ENCODE peak calls at places on chromosomes 12 and 14, in ten cellular contexts. V, Y, P, L, B, X, I, T, S and Q are unnamed samples.

GRCh38 chr12:122021193-122021821 is 377 bp upstream of the BCL7A start:
- DNase-seq in V (no peak), Y (no peak), P (no peak), L (no peak), B (peak), X (no peak), I (no peak), T (peak), S (no peak), Q (peak)

GRCh38 chr12:20017772-20018171 is 350.6 kb upstream of the PDE3A start:
- DNase-seq in V (no peak), Y (no peak), P (no peak), L (no peak), B (no peak), X (no peak), I (no peak), T (no peak), S (no peak), Q (no peak)

GRCh38 chr12:95740751-95741150 is 49.8 kb downstream of the NTN4 start:
- DNase-seq in V (peak), Y (no peak), P (peak), L (no peak), B (no peak), X (no peak), I (no peak), T (no peak), S (no peak), Q (no peak)

GRCh38 chr14:95294320-95294719 is 25.4 kb downstream of the CLMN start:
- DNase-seq in V (no peak), Y (no peak), P (no peak), L (no peak), B (no peak), X (no peak), I (no peak), T (no peak), S (no peak), Q (no peak)

GRCh38 chr12:123251403-123252076 is 18.3 kb downstream of the MTRFR start:
- DNase-seq in V (no peak), Y (no peak), P (no peak), L (no peak), B (no peak), X (no peak), I (no peak), T (no peak), S (no peak), Q (no peak)

GRCh38 chr14:85534435-85534834 is 4.5 kb downstream of the FLRT2 start:
- DNase-seq in V (peak), Y (no peak), P (no peak), L (no peak), B (peak), X (no peak), I (peak), T (peak), S (no peak), Q (peak)

GRCh38 chr14:100728962-100729361 is 2.3 kb downstream of the DLK1 start:
- DNase-seq in V (no peak), Y (no peak), P (no peak), L (no peak), B (no peak), X (no peak), I (no peak), T (peak), S (no peak), Q (no peak)

GRCh38 chr12:52877242-52877641 is 27.6 kb downstream of the KRT8 start:
- DNase-seq in V (no peak), Y (no peak), P (no peak), L (no peak), B (no peak), X (no peak), I (no peak), T (no peak), S (no peak), Q (no peak)

GRCh38 chr12:45329238-45329637 is 113.3 kb downstream of the ANO6 start:
- DNase-seq in V (no peak), Y (no peak), P (no peak), L (no peak), B (no peak), X (no peak), I (no peak), T (peak), S (no peak), Q (no peak)

GRCh38 chr12:9906888-9907287 is 25.3 kb downstream of the CLEC2A start:
- DNase-seq in V (peak), Y (no peak), P (no peak), L (no peak), B (no peak), X (no peak), I (no peak), T (no peak), S (no peak), Q (no peak)

GRCh38 chr14:90647469-90647868 is 168.8 kb downstream of the TTC7B start:
- DNase-seq in V (no peak), Y (no peak), P (no peak), L (no peak), B (no peak), X (no peak), I (no peak), T (no peak), S (no peak), Q (no peak)

GRCh38 chr12:10293570-10294227 is 14.0 kb upstream of the KLRD1 start:
- DNase-seq in V (no peak), Y (no peak), P (no peak), L (no peak), B (no peak), X (no peak), I (no peak), T (no peak), S (no peak), Q (no peak)

GRCh38 chr14:59063259-59063658 is 125.2 kb upstream of the DAAM1 start:
- DNase-seq in V (no peak), Y (no peak), P (no peak), L (no peak), B (no peak), X (no peak), I (no peak), T (no peak), S (no peak), Q (no peak)

GRCh38 chr12:60072911-60073310 is 477.1 kb downstream of the SLC16A7 start:
- DNase-seq in V (no peak), Y (no peak), P (no peak), L (no peak), B (peak), X (no peak), I (peak), T (no peak), S (no peak), Q (no peak)

GRCh38 chr14:54642121-54642520 is 75.2 kb downstream of the SAMD4A start:
- DNase-seq in V (no peak), Y (no peak), P (no peak), L (no peak), B (no peak), X (no peak), I (no peak), T (no peak), S (no peak), Q (no peak)

GRCh38 chr14:51328942-51329350 is 88.9 kb downstream of the TMX1 start:
- DNase-seq in V (peak), Y (no peak), P (no peak), L (no peak), B (no peak), X (no peak), I (peak), T (no peak), S (no peak), Q (no peak)

GRCh38 chr12:109768901-109769670 is 55.5 kb downstream of the FAM222A start:
- DNase-seq in V (no peak), Y (no peak), P (no peak), L (peak), B (no peak), X (no peak), I (no peak), T (no peak), S (no peak), Q (no peak)

GRCh38 chr12:25130741-25131188 is 64.2 kb downstream of the DNAI7 start:
- DNase-seq in V (peak), Y (no peak), P (no peak), L (no peak), B (peak), X (no peak), I (peak), T (no peak), S (peak), Q (no peak)

GRCh38 chr12:56377310-56377988 is 14.8 kb upstream of the APOF start:
- DNase-seq in V (peak), Y (no peak), P (no peak), L (no peak), B (peak), X (no peak), I (peak), T (no peak), S (peak), Q (no peak)

GRCh38 chr12:114405199-114405448 is 820 bp downstream of the TBX5 start:
- DNase-seq in V (no peak), Y (no peak), P (no peak), L (no peak), B (no peak), X (no peak), I (no peak), T (no peak), S (no peak), Q (no peak)

GRCh38 chr14:99995700-99996356 is 69.4 kb upstream of the EVL start:
- DNase-seq in V (peak), Y (no peak), P (peak), L (peak), B (peak), X (peak), I (peak), T (no peak), S (peak), Q (no peak)

GRCh38 chr12:104710940-104711725 is 247.0 kb downstream of the SLC41A2 start:
- DNase-seq in V (peak), Y (no peak), P (no peak), L (no peak), B (no peak), X (no peak), I (peak), T (no peak), S (no peak), Q (no peak)

GRCh38 chr14:74265312-74265965 is 26.2 kb downstream of the VSX2 start:
- DNase-seq in V (no peak), Y (no peak), P (no peak), L (no peak), B (no peak), X (no peak), I (no peak), T (no peak), S (no peak), Q (no peak)

GRCh38 chr14:74324945-74325361 is 22.2 kb upstream of the ABCD4 start:
- DNase-seq in V (peak), Y (no peak), P (no peak), L (no peak), B (peak), X (no peak), I (peak), T (no peak), S (peak), Q (no peak)

GRCh38 chr12:123907726-123908476 is 64.7 kb downstream of the CCDC92 start:
- DNase-seq in V (peak), Y (no peak), P (no peak), L (no peak), B (no peak), X (no peak), I (no peak), T (no peak), S (no peak), Q (no peak)

GRCh38 chr12:10153271-10154144 is 18.4 kb downstream of the OLR1 start:
- DNase-seq in V (peak), Y (no peak), P (peak), L (peak), B (peak), X (peak), I (peak), T (peak), S (peak), Q (peak)

GRCh38 chr14:90396342-90397339 is at the start of gene CALM1:
- DNase-seq in V (peak), Y (peak), P (peak), L (peak), B (peak), X (peak), I (peak), T (peak), S (peak), Q (peak)

GRCh38 chr12:14260011-14260993 is 105.2 kb upstream of the ATF7IP start:
- DNase-seq in V (peak), Y (peak), P (peak), L (peak), B (peak), X (peak), I (peak), T (peak), S (peak), Q (peak)

GRCh38 chr12:49609059-49609874 is 3.8 kb upstream of the FAM186B start:
- DNase-seq in V (no peak), Y (no peak), P (no peak), L (no peak), B (no peak), X (no peak), I (no peak), T (no peak), S (no peak), Q (no peak)

GRCh38 chr12:49615725-49616124 is 7.6 kb upstream of the PRPF40B start:
- DNase-seq in V (peak), Y (no peak), P (no peak), L (no peak), B (no peak), X (no peak), I (peak), T (no peak), S (no peak), Q (no peak)

GRCh38 chr12:49612210-49612609 is 6.8 kb upstream of the FAM186B start:
- DNase-seq in V (no peak), Y (no peak), P (no peak), L (no peak), B (no peak), X (no peak), I (no peak), T (no peak), S (no peak), Q (no peak)

DNA sequence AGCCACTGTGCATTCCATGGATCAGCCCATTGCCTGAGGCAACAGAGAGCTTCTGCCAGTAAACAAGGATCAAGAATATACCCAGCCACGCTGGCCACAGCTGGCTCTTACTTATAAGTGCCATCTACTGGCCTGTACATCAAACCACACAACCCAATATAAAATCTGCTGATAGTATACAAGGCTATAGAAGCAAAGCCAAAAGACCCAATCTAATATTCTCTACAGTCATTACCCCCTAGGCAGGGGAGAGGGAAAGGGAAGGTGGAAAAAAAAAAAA is 4.4 kb upstream of the FAM186B start:
- DNase-seq in V (peak), Y (no peak), P (no peak), L (peak), B (no peak), X (no peak), I (peak), T (no peak), S (no peak), Q (no peak)
- H3K27ac ChIP-seq in V (no peak), Y (no peak), P (no peak), L (no peak), B (no peak), X (no peak), I (no peak), T (no peak), S (no peak), Q (no peak)

DNA sequence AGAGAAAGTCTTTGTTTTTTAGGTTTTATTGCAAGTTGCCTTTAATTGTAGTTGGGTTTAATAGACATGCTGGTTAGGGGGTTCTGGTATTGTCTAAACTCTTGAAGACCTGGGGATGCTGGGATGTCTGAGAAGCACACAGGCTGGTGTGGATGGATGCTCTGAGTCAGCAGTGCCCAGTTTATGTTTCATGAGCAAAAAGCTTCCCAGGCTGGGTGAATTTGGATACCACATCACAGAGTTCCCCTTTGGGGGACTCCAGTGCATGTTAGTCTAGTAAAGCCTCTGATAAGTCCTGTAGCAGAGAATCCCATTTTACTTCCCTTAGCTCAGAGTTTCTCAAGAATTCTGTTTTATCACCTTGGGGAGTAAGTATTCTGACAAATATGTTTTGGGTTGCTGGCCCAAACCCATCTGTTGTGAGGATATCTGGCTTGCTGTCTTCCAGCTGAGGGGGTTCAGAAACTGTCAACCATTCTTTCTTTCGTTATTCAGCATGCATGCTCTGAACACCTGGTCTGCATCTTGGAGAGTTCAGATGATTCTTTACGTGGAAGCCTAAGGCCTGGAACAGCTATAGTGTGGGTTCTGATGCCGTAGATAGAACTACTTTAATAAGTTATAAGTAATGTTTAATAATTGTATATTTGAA is 509.1 kb downstream of the VRK1 start:
- DNase-seq in V (no peak), Y (no peak), P (no peak), L (no peak), B (no peak), X (no peak), I (no peak), T (no peak), S (no peak), Q (no peak)
- H3K27ac ChIP-seq in V (no peak), Y (no peak), P (no peak), L (no peak), B (no peak), X (no peak), I (no peak), T (no peak), S (no peak), Q (peak)

GRCh38 chr14:77142289-77142814 is 761 bp upstream of the ZDHHC22 start:
- DNase-seq in V (no peak), Y (no peak), P (no peak), L (no peak), B (no peak), X (no peak), I (no peak), T (no peak), S (no peak), Q (no peak)

GRCh38 chr14:77143071-77143470 is 1.5 kb upstream of the ZDHHC22 start:
- DNase-seq in V (no peak), Y (no peak), P (no peak), L (no peak), B (no peak), X (no peak), I (no peak), T (no peak), S (no peak), Q (no peak)

GRCh38 chr14:77140343-77140936 is 1.2 kb downstream of the ZDHHC22 start:
- DNase-seq in V (no peak), Y (no peak), P (no peak), L (peak), B (no peak), X (no peak), I (no peak), T (no peak), S (no peak), Q (no peak)

GRCh38 chr14:77140937-77141591 is 527 bp downstream of the ZDHHC22 start:
- DNase-seq in V (peak), Y (no peak), P (no peak), L (no peak), B (peak), X (no peak), I (peak), T (no peak), S (no peak), Q (no peak)

DNA sequence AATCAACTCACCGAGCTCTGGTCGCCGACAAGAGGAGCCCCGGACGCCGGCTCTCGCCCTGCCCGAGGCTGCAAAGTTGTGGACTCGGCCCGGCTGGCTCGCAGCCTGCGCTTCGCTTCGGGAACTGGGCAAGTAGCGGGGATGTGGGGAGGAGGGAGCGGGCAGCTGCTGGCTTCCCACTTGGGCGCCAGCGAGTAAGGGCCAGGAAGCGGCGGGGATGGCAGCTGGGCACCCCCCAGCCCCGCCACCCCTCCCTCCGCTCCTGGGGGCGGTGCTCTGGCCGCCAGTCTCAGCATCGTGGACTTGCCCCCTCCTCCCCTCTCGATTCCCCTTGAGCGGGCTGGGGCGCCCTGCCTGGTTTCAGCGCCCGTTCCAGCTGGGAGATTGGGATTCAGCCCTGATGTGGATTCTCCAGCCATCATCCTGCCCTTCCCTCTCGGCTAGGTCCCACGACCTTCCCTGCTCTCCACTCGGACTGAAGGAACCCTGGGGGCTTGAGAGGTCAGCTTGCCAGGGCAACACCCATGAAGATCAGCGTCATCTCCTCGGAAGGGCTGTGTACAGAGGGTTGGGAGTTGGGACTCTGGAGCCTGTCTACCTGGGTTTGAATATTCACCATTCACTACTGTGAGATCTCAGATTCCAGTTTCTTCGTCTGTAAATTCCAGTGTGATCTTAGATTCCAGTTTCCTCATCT is at the start of gene ZDHHC22:
- DNase-seq in V (no peak), Y (no peak), P (no peak), L (peak), B (peak), X (no peak), I (no peak), T (no peak), S (no peak), Q (peak)
- H3K27ac ChIP-seq in V (no peak), Y (no peak), P (no peak), L (no peak), B (peak), X (no peak), I (no peak), T (no peak), S (no peak), Q (peak)

DNA sequence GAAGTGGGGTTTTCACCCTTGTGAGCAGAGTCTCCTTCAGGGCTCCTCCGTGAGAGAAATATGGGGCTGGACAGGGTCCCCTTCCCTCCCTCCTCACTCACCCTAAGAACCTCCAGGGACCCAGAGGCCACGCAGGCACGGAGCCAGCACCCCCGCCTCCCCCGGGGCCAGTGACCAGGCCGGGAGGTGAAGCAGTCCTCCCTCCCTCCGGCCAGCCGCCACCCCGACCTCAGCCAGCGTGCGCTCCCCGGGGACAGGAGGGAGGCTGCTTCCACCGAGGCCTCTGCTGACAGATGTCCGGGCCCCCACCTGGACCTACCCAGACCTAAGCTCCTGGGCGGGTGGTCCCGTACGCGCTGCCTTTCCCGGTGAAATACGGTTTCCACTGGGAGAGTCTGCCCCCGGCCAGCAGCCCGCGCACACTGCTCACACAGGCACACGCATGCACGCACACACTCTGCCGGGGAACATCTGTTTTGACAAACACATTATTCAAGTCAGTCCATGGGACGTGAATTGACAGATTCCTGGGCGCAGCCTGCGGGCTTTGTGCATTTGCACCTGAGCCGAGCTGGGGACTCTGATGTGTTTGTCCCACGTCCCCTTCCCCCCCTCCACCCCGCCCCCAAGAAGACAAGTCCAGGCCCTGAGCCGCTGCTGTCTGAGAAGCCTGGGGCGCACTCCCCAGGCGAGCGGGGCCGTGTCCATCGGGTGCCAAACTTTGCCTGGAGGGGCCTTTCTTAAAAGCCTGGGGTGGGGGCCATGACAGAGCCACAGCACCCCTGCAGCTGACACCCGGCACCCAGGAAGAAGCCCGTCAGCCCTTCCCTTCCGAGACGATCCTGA is 726 bp downstream of the RIMBP2 start:
- DNase-seq in V (no peak), Y (no peak), P (no peak), L (no peak), B (peak), X (no peak), I (no peak), T (no peak), S (no peak), Q (no peak)
- H3K27ac ChIP-seq in V (no peak), Y (no peak), P (no peak), L (no peak), B (no peak), X (no peak), I (no peak), T (no peak), S (no peak), Q (no peak)

GRCh38 chr14:24311837-24312615 is 724 bp downstream of the LTB4R start:
- DNase-seq in V (no peak), Y (no peak), P (no peak), L (no peak), B (no peak), X (no peak), I (no peak), T (no peak), S (no peak), Q (no peak)
- H3K27ac ChIP-seq in V (no peak), Y (peak), P (peak), L (peak), B (no peak), X (peak), I (no peak), T (peak), S (no peak), Q (peak)

GRCh38 chr12:21627924-21628323 is 23.3 kb upstream of the GYS2 start:
- DNase-seq in V (no peak), Y (no peak), P (peak), L (no peak), B (no peak), X (peak), I (no peak), T (no peak), S (no peak), Q (no peak)
- H3K27ac ChIP-seq in V (no peak), Y (no peak), P (no peak), L (no peak), B (no peak), X (no peak), I (no peak), T (no peak), S (no peak), Q (no peak)